ENCODE peak calls at places on chromosomes 7 and 10, in nine cellular contexts. F is stomach; A is adipocyte; U is Caco-2; D is ascending aorta; Z is effector memory CD4-positive, alpha-beta T cell; B is body of pancreas; Y is left ventricle myocardium inferior; R is CD8-positive, alpha-beta memory T cell. G is an unnamed sample.

GRCh38 chr10:126481181-126481580 is 92.9 kb upstream of the ADAM12 start:
- DNase-seq in Z (no peak), A (no peak), Y (no peak), U (no peak), R (no peak), D (no peak), F (no peak), B (no peak), G (no peak)

GRCh38 chr10:15349133-15349532 is 22.0 kb downstream of the FAM171A1 start:
- DNase-seq in Z (no peak), A (no peak), Y (no peak), R (no peak), D (peak; percentile 13), F (no peak), U (no peak), B (no peak), G (no peak)

GRCh38 chr10:123808873-123809272 is 82.7 kb downstream of the CPXM2 start:
- DNase-seq in D (peak; percentile 57), Z (no peak), Y (no peak), U (no peak), F (no peak), B (no peak), A (peak; percentile 91), R (no peak), G (peak; percentile 54)

GRCh38 chr7:141431143-141431479 is 120.1 kb upstream of the AGK start:
- DNase-seq in Z (no peak), U (no peak), R (no peak), Y (no peak), F (no peak), D (no peak), A (no peak), B (no peak), G (no peak)

GRCh38 chr7:55427279-55427788 is 62.2 kb downstream of the LANCL2 start:
- DNase-seq in Z (no peak), F (no peak), D (no peak), R (no peak), B (no peak), Y (no peak), A (no peak), U (no peak), G (peak; percentile 61)

GRCh38 chr7:151706568-151707469 is 170.1 kb downstream of the PRKAG2 start:
- DNase-seq in U (no peak), Z (no peak), R (no peak), A (no peak), D (no peak), Y (peak; percentile 5), F (no peak), B (no peak), G (no peak)

GRCh38 chr7:91045626-91046025 is 218.6 kb upstream of the FZD1 start:
- DNase-seq in D (no peak), U (no peak), B (no peak), Z (no peak), Y (no peak), R (no peak), A (peak; percentile 42), F (no peak), G (no peak)

GRCh38 chr7:90396420-90396819 is 6.8 kb upstream of the CLDN12 start:
- DNase-seq in Z (no peak), F (no peak), R (no peak), A (no peak), U (no peak), Y (no peak), B (no peak), D (no peak), G (no peak)

GRCh38 chr10:6721964-6722615 is 142.0 kb upstream of the PRKCQ start:
- DNase-seq in D (no peak), Y (no peak), A (peak; percentile 79), R (no peak), B (no peak), F (no peak), Z (no peak), U (no peak), G (peak; percentile 95)

GRCh38 chr10:42836771-42837468 is 54.3 kb downstream of the BMS1 start:
- DNase-seq in U (no peak), Y (no peak), R (no peak), B (no peak), D (no peak), Z (no peak), A (peak; percentile 34), F (no peak), G (peak; percentile 18)

GRCh38 chr10:79380125-79380917 is 33.1 kb downstream of the PPIF start:
- DNase-seq in Y (no peak), U (no peak), B (no peak), D (peak; percentile 88), F (peak; percentile 55), Z (no peak), A (peak; percentile 84), R (no peak), G (no peak)

GRCh38 chr7:79612903-79613302 is 159.4 kb upstream of the MAGI2 start:
- DNase-seq in F (no peak), D (no peak), R (no peak), U (no peak), A (no peak), Y (no peak), B (no peak), Z (no peak), G (no peak)

GRCh38 chr10:114508376-114508775 is 104.1 kb upstream of the AFAP1L2 start:
- DNase-seq in F (no peak), R (no peak), D (no peak), A (no peak), U (no peak), B (no peak), Y (no peak), Z (no peak), G (no peak)
- H3K4me1 ChIP-seq in F (peaks cover 61% of the 10 kb centered on the region), R (peaks cover 77% of the 10 kb centered on the region), D (no peaks in the 10 kb centered on the region), A (peaks cover 19% of the 10 kb centered on the region), U (peaks cover 14% of the 10 kb centered on the region), B (peaks cover 38% of the 10 kb centered on the region), Y (peaks cover 97% of the 10 kb centered on the region), Z (no peaks in the 10 kb centered on the region), G (peaks cover 27% of the 10 kb centered on the region)

DNA sequence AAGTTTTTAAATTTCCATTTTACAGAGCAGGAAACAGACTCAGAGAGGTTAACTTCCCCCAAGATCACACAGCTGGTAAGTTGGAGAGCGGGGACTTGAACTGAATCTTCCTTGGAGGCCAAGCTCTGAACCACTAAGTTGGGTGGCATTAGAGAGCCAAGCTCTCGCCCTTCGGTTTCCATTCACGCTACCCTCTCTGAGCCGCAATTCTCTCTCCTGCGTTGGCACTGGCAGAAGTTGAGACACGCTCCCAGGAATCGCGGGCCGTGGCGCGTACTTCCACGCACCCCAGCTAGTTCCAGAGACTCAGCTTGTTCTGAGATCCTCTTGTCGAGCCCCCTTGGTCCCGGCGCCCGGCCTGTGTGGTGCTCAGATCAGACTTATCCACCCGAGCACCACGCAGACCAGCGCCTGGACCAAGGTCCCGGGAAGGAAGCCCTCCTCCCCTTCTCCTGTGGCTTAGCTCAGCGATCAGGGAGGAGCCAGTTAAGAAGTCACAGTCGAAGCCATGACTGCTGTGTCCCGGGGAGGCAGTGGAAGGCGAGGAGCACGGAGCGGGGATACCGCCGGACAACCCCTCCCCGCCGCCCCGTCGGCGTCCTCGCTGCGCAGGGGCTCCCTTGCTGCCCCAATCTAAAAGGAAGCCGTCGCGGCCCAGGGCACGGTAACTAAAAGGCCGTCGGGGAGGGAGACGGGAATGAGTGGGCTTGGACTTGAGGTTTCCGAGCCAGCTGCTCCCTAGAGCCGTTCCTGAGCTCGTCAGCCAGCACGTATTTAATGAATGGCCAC is 29.5 kb upstream of the VAX1 start:
- DNase-seq in Z (no peak), F (no peak), A (no peak), Y (no peak), U (no peak), D (no peak), R (no peak), B (peak; percentile 12), G (no peak)
- H3K27me3 ChIP-seq in Z (peaks cover 66% of the 10 kb centered on the region), F (peaks cover 90% of the 10 kb centered on the region), A (peaks cover 90% of the 10 kb centered on the region), Y (peaks cover 100% of the 10 kb centered on the region), U (peaks cover 2% of the 10 kb centered on the region), D (peaks cover 34% of the 10 kb centered on the region), R (peaks cover 72% of the 10 kb centered on the region), B (no peaks in the 10 kb centered on the region), G (peaks cover 86% of the 10 kb centered on the region)

GRCh38 chr7:31955021-31955420 is 115.2 kb downstream of the PDE1C start:
- DNase-seq in F (no peak), B (no peak), U (no peak), R (no peak), Y (no peak), Z (no peak), D (no peak), A (no peak), G (peak; percentile 56)
- H3K4me3 ChIP-seq in F (no peak overlapping the region), B (no peak overlapping the region), U (no peak overlapping the region), R (no peak overlapping the region), Y (no peak overlapping the region), Z (no peak overlapping the region), D (no peak overlapping the region), A (no peak overlapping the region), G (no peak overlapping the region)

GRCh38 chr10:13328126-13328525 is 20.0 kb downstream of the SEPHS1 start:
- DNase-seq in Y (no peak), B (no peak), Z (no peak), F (no peak), R (no peak), D (no peak), U (no peak), A (no peak), G (no peak)

GRCh38 chr10:13328588-13328987 is 19.5 kb downstream of the SEPHS1 start:
- DNase-seq in R (no peak), Z (no peak), B (no peak), A (no peak), D (no peak), F (no peak), Y (no peak), U (no peak), G (no peak)

GRCh38 chr10:13334556-13334955 is 13.5 kb downstream of the SEPHS1 start:
- DNase-seq in F (no peak), A (no peak), Y (no peak), Z (no peak), R (no peak), D (no peak), U (no peak), B (no peak), G (no peak)

GRCh38 chr10:13329565-13329964 is 18.5 kb downstream of the SEPHS1 start:
- DNase-seq in U (no peak), Z (no peak), Y (no peak), B (no peak), F (no peak), D (no peak), A (no peak), R (no peak), G (no peak)

GRCh38 chr10:13331641-13332040 is 16.5 kb downstream of the SEPHS1 start:
- DNase-seq in Y (no peak), B (no peak), D (no peak), F (no peak), R (no peak), U (no peak), A (no peak), Z (no peak), G (peak; percentile 13)
- H3K4me1 ChIP-seq in Y (peaks cover 14% of the 10 kb centered on the region), B (no peaks in the 10 kb centered on the region), D (no peaks in the 10 kb centered on the region), F (peaks cover 4% of the 10 kb centered on the region), R (no peaks in the 10 kb centered on the region), U (no peaks in the 10 kb centered on the region), A (no peaks in the 10 kb centered on the region), Z (no peaks in the 10 kb centered on the region), G (no peaks in the 10 kb centered on the region)